ENCODE peak calls at places on chromosomes 12 and 14, in eight cellular contexts. I, G, Y, V, T, D, H and N are unnamed samples.

GRCh38 chr12:119153477-119154434 is 25.0 kb upstream of the HSPB8 start:
- DNase-seq in T (peak), I (peak), V (peak), D (peak), H (peak), G (peak), Y (no peak), N (peak)

GRCh38 chr12:109759595-109759994 is 46.0 kb downstream of the FAM222A start:
- DNase-seq in D (no peak), T (no peak), G (no peak), Y (no peak), H (no peak), V (no peak), I (peak), N (no peak)

GRCh38 chr12:106271575-106272505 is 24.0 kb upstream of the CKAP4 start:
- DNase-seq in T (no peak), D (no peak), V (no peak), H (no peak), G (peak), I (no peak), Y (no peak), N (no peak)

GRCh38 chr14:42192659-42193425 is 586.2 kb downstream of the LRFN5 start:
- DNase-seq in D (no peak), V (peak), G (peak), T (peak), H (peak), Y (no peak), I (no peak), N (peak)

GRCh38 chr14:56131004-56131864 is 13.0 kb downstream of the PELI2 start:
- DNase-seq in H (no peak), I (no peak), G (no peak), V (no peak), D (no peak), Y (no peak), T (no peak), N (no peak)

GRCh38 chr12:103697912-103698751 is 111.1 kb downstream of the STAB2 start:
- DNase-seq in H (no peak), V (no peak), G (no peak), I (no peak), T (no peak), D (no peak), Y (no peak), N (no peak)

GRCh38 chr14:84152452-84152851 is 1377.5 kb upstream of the FLRT2 start:
- DNase-seq in G (no peak), Y (no peak), D (peak), T (no peak), V (no peak), H (no peak), I (no peak), N (no peak)

GRCh38 chr12:116319316-116319715 is 41.8 kb upstream of the MED13L start:
- DNase-seq in G (no peak), I (no peak), T (no peak), Y (no peak), D (no peak), V (no peak), H (peak), N (no peak)

GRCh38 chr12:124252964-124253363 is 41.9 kb upstream of the RFLNA start:
- DNase-seq in H (no peak), G (no peak), V (no peak), T (no peak), I (no peak), D (no peak), Y (no peak), N (no peak)

GRCh38 chr14:65357091-65357490 is 55.4 kb upstream of the FUT8 start:
- DNase-seq in D (no peak), T (no peak), I (peak), V (no peak), G (no peak), Y (no peak), H (no peak), N (no peak)

GRCh38 chr14:87916103-87916885 is 76.7 kb downstream of the GALC start:
- DNase-seq in D (no peak), H (no peak), G (no peak), V (no peak), T (no peak), Y (no peak), I (no peak), N (no peak)

GRCh38 chr14:91843437-91843836 is 23.9 kb downstream of the TC2N start:
- DNase-seq in H (no peak), Y (no peak), G (no peak), D (no peak), I (no peak), T (no peak), V (no peak), N (no peak)

GRCh38 chr12:9114946-9115345 is 773 bp downstream of the A2M start:
- DNase-seq in V (no peak), G (peak), H (no peak), I (no peak), Y (no peak), D (no peak), T (no peak), N (no peak)

GRCh38 chr14:75042040-75042439 is 9.2 kb downstream of the MLH3 start:
- DNase-seq in I (no peak), Y (no peak), T (peak), G (no peak), D (no peak), V (no peak), H (peak), N (no peak)

GRCh38 chr14:96053600-96054381 is 14.6 kb downstream of the C14orf132 start:
- DNase-seq in T (peak), G (peak), Y (no peak), H (peak), D (no peak), V (peak), I (peak), N (peak)

GRCh38 chr14:96051642-96052540 is 12.7 kb downstream of the C14orf132 start:
- DNase-seq in Y (no peak), I (no peak), D (no peak), H (no peak), V (no peak), T (peak), G (peak), N (no peak)

GRCh38 chr14:96053236-96053599 is 14.1 kb downstream of the C14orf132 start:
- DNase-seq in I (no peak), G (no peak), H (no peak), D (no peak), V (no peak), Y (no peak), T (no peak), N (no peak)

GRCh38 chr14:96051231-96051630 is 12.1 kb downstream of the C14orf132 start:
- DNase-seq in V (no peak), G (no peak), T (no peak), I (no peak), Y (no peak), D (no peak), H (no peak), N (no peak)

GRCh38 chr14:96052541-96053105 is 13.5 kb downstream of the C14orf132 start:
- DNase-seq in I (no peak), T (no peak), H (no peak), Y (no peak), V (no peak), G (no peak), D (no peak), N (no peak)
- TF ChIP-seq CTCF in I (no peak), T (no peak), H (no peak), Y (no peak), V (no peak), G (no peak), D (no peak), N (peak)

DNA sequence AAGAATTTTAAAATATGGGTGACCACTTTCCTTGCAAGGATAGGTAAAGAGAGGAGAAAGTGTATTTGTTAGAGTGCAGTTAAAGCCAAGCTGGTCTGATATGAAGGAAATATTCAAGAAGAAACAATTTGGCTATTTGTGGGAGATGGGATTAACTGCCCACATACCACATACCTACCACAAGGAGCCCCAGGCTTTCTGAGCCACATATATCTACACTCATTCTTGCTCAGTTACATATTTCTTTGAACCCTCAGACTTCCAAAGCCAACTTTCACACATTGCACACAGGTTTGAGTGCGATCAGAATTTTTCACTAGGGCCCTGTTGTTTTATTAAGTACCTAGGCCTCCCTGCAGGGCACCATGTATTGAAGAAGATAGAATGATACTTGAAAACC is 330.2 kb downstream of the ZFP36L1 start:
- DNase-seq in V (no peak), Y (no peak), T (peak), H (no peak), D (no peak), G (no peak), I (no peak), N (no peak)
- TF ChIP-seq CTCF in V (peak), Y (no peak), T (no peak), H (no peak), D (no peak), G (no peak), I (no peak), N (peak)

GRCh38 chr14:24260026-24260779 is 2.8 kb downstream of the TGM1 start:
- DNase-seq in G (no peak), V (no peak), Y (no peak), H (no peak), D (no peak), I (no peak), T (no peak), N (no peak)

GRCh38 chr14:24258119-24258518 is 4.9 kb downstream of the TGM1 start:
- DNase-seq in T (no peak), H (no peak), V (no peak), Y (no peak), D (no peak), G (no peak), I (no peak), N (no peak)

GRCh38 chr14:24256960-24257359 is 6.0 kb downstream of the TGM1 start:
- DNase-seq in T (no peak), D (no peak), I (no peak), Y (no peak), G (no peak), V (no peak), H (no peak), N (no peak)

GRCh38 chr14:24259282-24260025 is 3.5 kb downstream of the TGM1 start:
- DNase-seq in I (peak), D (peak), Y (no peak), T (no peak), H (peak), V (no peak), G (peak), N (no peak)

GRCh38 chr14:24258548-24259265 is 4.3 kb downstream of the TGM1 start:
- DNase-seq in H (no peak), V (no peak), T (no peak), Y (no peak), I (no peak), G (no peak), D (no peak), N (no peak)
- TF ChIP-seq CTCF in H (no peak), V (no peak), T (no peak), Y (no peak), I (no peak), G (no peak), D (no peak), N (no peak)

GRCh38 chr14:76966535-76966934 is 62.0 kb downstream of the IRF2BPL start:
- DNase-seq in Y (no peak), T (no peak), V (no peak), D (no peak), H (no peak), I (no peak), G (no peak), N (no peak)

GRCh38 chr14:76965232-76965631 is 63.3 kb downstream of the IRF2BPL start:
- DNase-seq in G (no peak), H (no peak), Y (no peak), T (no peak), I (no peak), D (no peak), V (no peak), N (no peak)

GRCh38 chr14:76964695-76965094 is 63.8 kb downstream of the IRF2BPL start:
- DNase-seq in I (no peak), T (no peak), G (no peak), H (no peak), Y (no peak), D (no peak), V (no peak), N (no peak)

GRCh38 chr14:76967788-76968187 is 60.7 kb downstream of the IRF2BPL start:
- DNase-seq in G (no peak), Y (no peak), T (no peak), D (no peak), V (no peak), I (no peak), H (no peak), N (no peak)

DNA sequence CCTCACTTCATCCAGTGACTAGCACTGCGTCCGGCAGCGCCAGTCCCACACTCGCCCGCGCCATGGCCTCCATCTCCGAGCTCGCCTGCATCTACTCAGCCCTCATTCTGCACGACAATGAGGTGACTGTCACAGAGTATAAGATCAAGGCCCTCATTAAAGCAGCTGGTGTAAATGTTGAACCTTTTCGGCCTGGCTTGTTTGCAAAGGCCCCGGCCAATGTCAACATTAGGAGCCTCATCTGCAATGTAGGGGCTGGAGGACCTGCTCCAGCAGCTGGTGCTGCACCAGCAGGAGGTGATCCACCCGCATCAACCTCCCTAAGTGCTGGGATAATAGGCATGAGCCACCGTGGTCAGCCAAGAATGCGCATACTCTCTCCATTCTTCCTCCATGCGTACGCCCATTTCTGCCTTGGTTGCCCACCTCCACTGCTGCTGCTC is 59.9 kb downstream of the IRF2BPL start:
- DNase-seq in H (no peak), Y (no peak), G (no peak), D (no peak), T (no peak), V (no peak), I (no peak), N (no peak)
- TF ChIP-seq CTCF in H (no peak), Y (no peak), G (no peak), D (no peak), T (no peak), V (peak), I (no peak), N (peak)

GRCh38 chr12:58774008-58774407 is 146.3 kb downstream of the LRIG3 start:
- DNase-seq in V (no peak), I (no peak), T (no peak), Y (no peak), H (no peak), D (no peak), G (no peak), N (no peak)

GRCh38 chr12:58777815-58778214 is 142.5 kb downstream of the LRIG3 start:
- DNase-seq in H (no peak), G (no peak), D (no peak), Y (no peak), I (no peak), T (no peak), V (no peak), N (no peak)

GRCh38 chr12:58775396-58775795 is 144.9 kb downstream of the LRIG3 start:
- DNase-seq in H (no peak), Y (no peak), I (no peak), V (no peak), G (no peak), D (no peak), T (no peak), N (no peak)

GRCh38 chr12:58776144-58776543 is 144.2 kb downstream of the LRIG3 start:
- DNase-seq in T (no peak), D (no peak), V (no peak), Y (no peak), I (no peak), G (no peak), H (no peak), N (no peak)

DNA sequence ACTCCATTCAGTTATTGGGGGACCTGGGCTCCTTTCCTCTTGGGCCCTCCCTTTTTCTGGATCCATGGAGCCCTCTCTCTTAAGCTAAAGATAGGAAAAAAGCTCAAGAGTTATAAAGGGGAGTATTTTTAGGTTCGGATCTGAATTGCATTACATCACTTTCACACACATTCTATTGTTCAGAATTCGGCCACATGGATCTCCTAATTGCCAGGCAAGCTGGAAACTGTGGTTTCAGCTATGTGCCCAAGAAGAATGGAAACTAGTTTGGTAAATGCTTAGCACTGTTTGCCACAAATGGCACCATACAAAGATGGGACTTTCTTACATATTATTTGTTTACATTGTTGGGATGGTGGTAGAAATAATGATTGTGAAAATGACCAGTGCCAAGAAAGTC is 145.6 kb downstream of the LRIG3 start:
- DNase-seq in Y (no peak), H (no peak), I (no peak), G (no peak), T (no peak), D (no peak), V (no peak), N (no peak)
- TF ChIP-seq CTCF in Y (no peak), H (no peak), I (no peak), G (no peak), T (no peak), D (no peak), V (no peak), N (no peak)

GRCh38 chr12:80602455-80602854 is 105.0 kb upstream of the MYF6 start:
- DNase-seq in I (no peak), G (no peak), Y (no peak), V (no peak), H (no peak), D (no peak), T (no peak), N (no peak)

GRCh38 chr12:80607361-80608135 is 99.9 kb upstream of the MYF6 start:
- DNase-seq in G (no peak), I (no peak), T (no peak), V (no peak), H (no peak), D (no peak), Y (no peak), N (no peak)
- TF ChIP-seq CTCF in G (peak), I (no peak), T (no peak), V (no peak), H (no peak), D (no peak), Y (no peak), N (peak)

DNA sequence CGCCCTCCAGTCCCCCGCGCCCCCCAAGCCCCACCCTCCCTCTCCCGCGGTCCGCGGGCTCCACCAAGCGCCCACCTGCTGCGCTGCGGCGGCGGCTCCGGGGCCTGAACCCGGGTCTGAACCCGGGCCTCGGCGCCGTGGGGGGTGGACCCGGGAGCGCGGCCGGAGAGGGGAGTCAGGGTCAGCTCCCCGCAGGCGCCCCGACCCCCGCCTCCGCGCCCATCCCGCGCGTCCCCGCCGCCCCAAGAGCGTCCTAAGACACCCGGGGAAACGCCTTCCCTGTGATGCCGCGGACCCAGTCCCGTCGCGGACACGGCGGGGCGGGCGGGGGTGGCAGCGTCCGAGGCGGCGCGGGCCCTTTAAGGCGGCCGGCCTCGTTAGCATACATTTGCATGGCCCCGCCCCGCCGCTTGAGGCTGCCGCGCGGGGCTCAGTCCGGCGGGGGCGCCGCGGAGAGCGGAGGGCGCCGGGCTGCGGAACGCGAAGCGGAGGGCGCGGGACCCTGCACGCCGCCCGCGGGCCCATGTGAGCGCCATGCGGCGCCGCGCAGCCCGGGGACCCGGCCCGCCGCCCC is at the start of gene MMP17:
- DNase-seq in V (peak), Y (no peak), G (no peak), I (peak), D (no peak), T (peak), H (peak), N (no peak)
- TF ChIP-seq CTCF in V (peak), Y (no peak), G (no peak), I (no peak), D (no peak), T (peak), H (no peak), N (peak)

GRCh38 chr14:61253064-61253753 is 27.9 kb downstream of the TMEM30B start:
- DNase-seq in V (no peak), G (no peak), T (no peak), H (no peak), I (no peak), Y (no peak), D (no peak), N (no peak)
- TF ChIP-seq CTCF in V (no peak), G (no peak), T (no peak), H (no peak), I (no peak), Y (no peak), D (no peak), N (no peak)

GRCh38 chr12:30843211-30843610 is 83.3 kb upstream of the TSPAN11 start:
- DNase-seq in V (no peak), G (no peak), D (no peak), H (no peak), Y (no peak), I (no peak), T (no peak), N (no peak)

GRCh38 chr12:30840715-30841114 is 85.8 kb upstream of the TSPAN11 start:
- DNase-seq in I (no peak), G (no peak), H (no peak), D (no peak), Y (no peak), V (no peak), T (peak), N (no peak)

GRCh38 chr12:30836656-30837445 is 82.1 kb upstream of the CAPRIN2 start:
- DNase-seq in Y (no peak), I (no peak), G (peak), D (no peak), H (no peak), T (no peak), V (no peak), N (no peak)

GRCh38 chr12:30837595-30837994 is 82.8 kb upstream of the CAPRIN2 start:
- DNase-seq in H (no peak), I (no peak), Y (no peak), G (no peak), D (no peak), V (no peak), T (peak), N (no peak)

GRCh38 chr12:30839643-30840190 is 85.0 kb upstream of the CAPRIN2 start:
- DNase-seq in D (no peak), H (no peak), Y (no peak), V (no peak), G (no peak), T (no peak), I (no peak), N (no peak)
- TF ChIP-seq CTCF in D (no peak), H (no peak), Y (no peak), V (no peak), G (no peak), T (no peak), I (no peak), N (no peak)